ENCODE peak calls at places on chromosomes 13 and 19, in five cellular contexts. S is H1, P is A549, J is ovary, C is sigmoid colon. F is an unnamed sample.

GRCh38 chr19:55675661-55676354 is 782 bp downstream of the EPN1 start:
- DNase-seq in S (no peak), P (no peak), J (no peak), C (no peak), F (no peak)

GRCh38 chr19:53091413-53091812 is 11.8 kb downstream of the ZNF160 start:
- DNase-seq in S (peak), P (no peak), J (no peak), C (no peak), F (no peak)

GRCh38 chr19:6593651-6594416 is 2.9 kb upstream of the CD70 start:
- DNase-seq in S (no peak), P (no peak), J (no peak), C (no peak), F (no peak)

GRCh38 chr13:18998389-18998788 is 183.2 kb downstream of the TUBA3C start:
- DNase-seq in S (no peak), P (no peak), J (no peak), C (no peak), F (peak)

GRCh38 chr13:48542581-48543341 is 9.9 kb upstream of the RCBTB2 start:
- DNase-seq in S (no peak), P (no peak), J (peak), C (peak), F (no peak)

GRCh38 chr19:46892252-46893179 is 31.7 kb downstream of the ARHGAP35 start:
- DNase-seq in S (no peak), P (no peak), J (no peak), C (no peak), F (no peak)

GRCh38 chr13:43664700-43665191 is 122.0 kb downstream of the ENOX1 start:
- DNase-seq in S (no peak), P (peak), J (peak), C (peak), F (no peak)

GRCh38 chr19:45809643-45810159 is 5.4 kb downstream of the RSPH6A start:
- DNase-seq in S (no peak), P (peak), J (no peak), C (no peak), F (no peak)

GRCh38 chr19:1284293-1284978 is 1.2 kb upstream of the EFNA2 start:
- DNase-seq in S (no peak), P (no peak), J (no peak), C (no peak), F (no peak)

GRCh38 chr19:56174550-56174949 is 1.3 kb upstream of the GALP start:
- DNase-seq in S (no peak), P (peak), J (no peak), C (no peak), F (no peak)

GRCh38 chr19:55962186-55962585 is 14.6 kb downstream of the NLRP8 start:
- DNase-seq in S (no peak), P (no peak), J (no peak), C (no peak), F (no peak)

GRCh38 chr13:92621985-92622384 is 604.6 kb upstream of the GPC6 start:
- DNase-seq in S (no peak), P (no peak), J (no peak), C (no peak), F (no peak)

GRCh38 chr19:40867701-40868100 is 14.3 kb downstream of the CYP2A7 start:
- DNase-seq in S (no peak), P (no peak), J (no peak), C (no peak), F (no peak)

DNA sequence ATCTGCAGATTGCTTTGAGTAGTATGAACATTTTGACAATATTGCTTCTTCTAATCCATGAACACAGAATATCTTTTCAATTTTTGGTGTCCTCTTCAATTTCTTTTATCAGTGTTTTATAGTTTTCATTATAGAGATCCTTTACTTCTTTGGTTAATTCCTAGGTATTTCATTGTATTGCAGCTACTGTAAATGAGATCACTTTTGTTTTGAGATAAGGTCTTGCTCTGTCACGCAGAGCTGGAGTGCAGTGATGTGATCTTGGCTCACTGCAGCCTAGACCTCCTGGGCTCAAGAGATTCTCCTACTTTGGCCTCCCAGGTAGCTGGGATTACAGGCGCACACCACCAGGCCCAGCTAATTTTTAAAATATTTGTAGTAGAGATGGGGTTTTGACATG is 9.8 kb downstream of the CYP2A7 start:
- DNase-seq in S (no peak), P (no peak), J (no peak), C (no peak), F (no peak)
- TF ChIP-seq EP300 in S (no peak), P (no peak), J (no peak), C (no peak), F (no peak)

DNA sequence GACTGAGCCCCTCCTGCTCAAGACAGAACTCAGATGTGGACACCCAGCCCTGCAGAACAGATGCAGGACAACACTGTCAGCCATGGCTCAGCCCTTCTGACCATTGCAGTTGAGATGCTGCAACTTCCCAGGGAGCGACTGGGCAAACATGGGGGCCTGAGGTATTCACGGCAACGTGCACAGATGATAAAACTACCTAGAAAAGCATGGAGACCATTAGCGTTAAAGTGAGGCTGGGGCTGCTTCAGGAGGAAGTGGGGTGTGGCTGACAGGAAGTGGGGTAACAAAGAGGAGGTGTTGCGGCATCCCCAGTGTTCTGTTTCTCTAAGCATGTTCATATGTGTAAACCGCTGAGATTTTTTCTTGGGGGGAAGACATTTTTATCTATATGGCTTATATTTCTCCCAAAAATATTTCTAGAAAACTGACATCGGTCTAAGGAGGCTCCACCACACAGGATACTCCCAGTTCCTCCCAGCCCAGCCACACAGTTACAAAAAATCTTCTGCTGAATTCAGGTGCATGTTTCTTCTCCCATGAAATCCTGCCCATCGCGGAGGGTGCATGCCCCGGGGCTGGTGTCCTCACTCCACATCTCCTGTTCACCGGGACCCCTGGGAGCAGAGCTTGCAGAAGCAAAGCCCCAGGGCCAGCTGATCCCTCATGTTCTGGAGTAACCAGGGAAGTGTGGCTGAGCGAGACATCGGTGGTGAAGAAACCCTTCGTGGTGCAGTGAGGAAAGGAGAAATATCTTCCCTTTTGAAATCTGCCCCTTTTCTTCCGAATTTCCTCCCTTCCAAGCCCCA is 1.1 kb upstream of the SIGLEC9 start:
- DNase-seq in S (no peak), P (no peak), J (no peak), C (peak), F (no peak)
- TF ChIP-seq CTCF in S (no peak), P (no peak), J (no peak), C (no peak), F (no peak)

DNA sequence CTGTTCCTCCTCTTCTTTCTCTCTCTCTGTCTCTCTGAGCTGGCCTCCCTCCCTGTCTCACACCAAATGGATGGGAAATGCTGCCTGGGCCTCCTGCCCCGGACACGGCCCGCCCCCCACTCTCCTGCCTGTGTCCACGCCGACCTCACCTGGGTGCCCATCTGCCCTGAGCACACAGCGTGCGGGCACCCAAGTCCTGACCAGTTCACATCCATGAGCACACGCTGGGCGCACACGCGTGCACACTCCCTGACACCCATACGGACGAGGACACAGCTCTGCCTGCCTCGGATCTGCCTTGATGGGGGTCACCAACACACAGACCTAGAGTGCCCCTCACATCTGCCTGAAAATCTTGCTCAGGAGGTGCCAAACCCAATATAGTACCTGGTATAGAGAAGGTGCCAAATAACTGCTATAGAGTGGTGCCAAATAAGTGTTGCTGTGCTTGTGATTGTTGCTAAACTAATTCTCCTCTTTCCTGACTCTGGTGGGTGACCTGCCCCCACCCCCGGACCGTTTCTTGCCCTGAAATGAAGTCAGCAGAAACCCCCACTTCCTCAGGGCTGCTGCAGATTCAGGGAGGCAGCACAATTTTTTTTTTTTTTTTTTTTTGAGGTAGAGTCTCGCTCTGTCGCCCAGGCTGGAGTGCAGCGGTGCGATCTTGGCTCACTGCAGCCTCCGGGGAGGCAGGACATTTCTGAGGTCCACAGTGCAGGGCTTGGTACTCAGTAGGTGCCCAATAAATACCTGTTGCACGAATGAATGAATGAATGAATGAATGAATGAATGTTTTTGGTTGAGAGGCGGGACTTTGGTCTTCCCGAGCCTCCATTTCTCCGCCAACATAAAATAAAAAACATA is 4.6 kb downstream of the NFIC start:
- DNase-seq in S (no peak), P (no peak), J (no peak), C (no peak), F (no peak)
- H3K4me3 ChIP-seq in S (no peak), P (no peak), J (peak), C (peak), F (peak)

GRCh38 chr19:50174100-50174793 is 11.2 kb upstream of the IZUMO2 start:
- DNase-seq in S (no peak), P (no peak), J (no peak), C (no peak), F (no peak)

GRCh38 chr19:50181121-50181520 is 18.0 kb upstream of the IZUMO2 start:
- DNase-seq in S (no peak), P (no peak), J (no peak), C (no peak), F (no peak)

GRCh38 chr19:50175924-50176323 is 12.8 kb upstream of the IZUMO2 start:
- DNase-seq in S (no peak), P (peak), J (no peak), C (no peak), F (no peak)

GRCh38 chr19:50178320-50178719 is 15.2 kb upstream of the IZUMO2 start:
- DNase-seq in S (no peak), P (no peak), J (no peak), C (no peak), F (no peak)

DNA sequence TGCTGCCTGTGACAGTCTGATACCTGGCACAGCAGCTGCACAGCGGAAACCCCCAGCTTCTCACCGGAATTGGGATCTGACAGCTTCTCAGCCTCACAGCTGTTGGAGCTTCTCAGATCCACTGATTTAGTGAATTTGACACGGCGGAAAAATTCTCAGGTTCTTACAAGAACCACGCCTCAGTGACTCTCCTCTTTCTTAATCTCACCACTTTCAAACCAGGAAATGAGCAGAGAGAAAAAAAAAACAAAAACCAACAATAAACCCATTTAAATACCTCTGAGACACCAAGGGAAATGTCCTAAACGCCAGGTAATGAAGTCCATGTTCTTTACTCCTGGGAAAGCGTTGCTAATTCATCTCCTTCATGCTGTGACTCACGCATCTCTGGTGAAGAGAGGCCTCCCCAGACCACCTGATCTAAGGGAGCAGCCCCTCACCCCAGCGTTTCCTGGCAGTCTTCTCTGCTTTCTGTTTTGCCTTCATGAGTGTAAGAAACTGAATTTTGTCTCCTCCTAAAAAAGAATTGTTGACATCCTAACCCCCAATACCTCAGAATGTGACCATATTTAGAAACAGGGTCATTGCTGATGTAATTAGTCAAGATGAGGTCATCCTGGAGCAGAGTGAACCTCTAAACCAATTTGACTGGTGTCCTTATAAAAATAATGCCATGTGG is 15.9 kb upstream of the IZUMO2 start:
- DNase-seq in S (no peak), P (no peak), J (no peak), C (no peak), F (no peak)
- TF ChIP-seq EP300 in S (no peak), P (no peak), J (no peak), C (no peak), F (no peak)

GRCh38 chr19:10805075-10805757 is 30.8 kb downstream of the TMED1 start:
- DNase-seq in S (no peak), P (no peak), J (no peak), C (no peak), F (no peak)
- TF ChIP-seq CTCF in S (no peak), P (no peak), J (no peak), C (no peak), F (no peak)

GRCh38 chr13:73079359-73079758 is 20.6 kb downstream of the KLF5 start:
- DNase-seq in S (no peak), P (no peak), J (no peak), C (no peak), F (no peak)

GRCh38 chr13:73081256-73081915 is 22.6 kb downstream of the KLF5 start:
- DNase-seq in S (no peak), P (no peak), J (no peak), C (no peak), F (no peak)

GRCh38 chr13:73077867-73078266 is 19.1 kb downstream of the KLF5 start:
- DNase-seq in S (no peak), P (no peak), J (no peak), C (no peak), F (no peak)

GRCh38 chr13:73088332-73088935 is 29.6 kb downstream of the KLF5 start:
- DNase-seq in S (no peak), P (no peak), J (no peak), C (no peak), F (no peak)

DNA sequence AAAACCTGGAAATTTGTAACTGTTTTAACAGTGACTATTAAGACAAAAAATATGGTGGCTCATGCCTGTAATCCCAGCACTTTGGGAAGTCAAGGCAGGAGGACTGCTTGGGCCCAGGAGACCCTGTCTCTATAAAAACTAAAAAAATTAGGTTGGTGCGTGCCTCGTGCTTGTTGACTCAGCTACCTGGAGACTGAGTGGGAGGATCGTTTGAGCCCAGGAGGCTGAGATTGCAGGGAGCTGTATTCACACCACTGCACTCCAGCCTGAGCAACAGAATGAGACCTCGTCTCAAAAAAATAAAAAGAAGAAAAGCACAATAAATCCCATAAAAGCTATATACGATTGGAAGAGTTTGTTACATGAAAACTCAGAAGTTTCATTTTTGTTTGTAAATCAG is 23.7 kb downstream of the KLF5 start:
- DNase-seq in S (no peak), P (no peak), J (no peak), C (no peak), F (no peak)
- H3K4me3 ChIP-seq in S (no peak), P (no peak), J (no peak), C (no peak), F (no peak)

GRCh38 chr19:44573647-44574046 is 39.7 kb upstream of the IGSF23 start:
- DNase-seq in S (no peak), P (no peak), J (no peak), C (no peak), F (no peak)
- TF ChIP-seq EP300 in S (no peak), P (no peak), J (no peak), C (no peak), F (no peak)

DNA sequence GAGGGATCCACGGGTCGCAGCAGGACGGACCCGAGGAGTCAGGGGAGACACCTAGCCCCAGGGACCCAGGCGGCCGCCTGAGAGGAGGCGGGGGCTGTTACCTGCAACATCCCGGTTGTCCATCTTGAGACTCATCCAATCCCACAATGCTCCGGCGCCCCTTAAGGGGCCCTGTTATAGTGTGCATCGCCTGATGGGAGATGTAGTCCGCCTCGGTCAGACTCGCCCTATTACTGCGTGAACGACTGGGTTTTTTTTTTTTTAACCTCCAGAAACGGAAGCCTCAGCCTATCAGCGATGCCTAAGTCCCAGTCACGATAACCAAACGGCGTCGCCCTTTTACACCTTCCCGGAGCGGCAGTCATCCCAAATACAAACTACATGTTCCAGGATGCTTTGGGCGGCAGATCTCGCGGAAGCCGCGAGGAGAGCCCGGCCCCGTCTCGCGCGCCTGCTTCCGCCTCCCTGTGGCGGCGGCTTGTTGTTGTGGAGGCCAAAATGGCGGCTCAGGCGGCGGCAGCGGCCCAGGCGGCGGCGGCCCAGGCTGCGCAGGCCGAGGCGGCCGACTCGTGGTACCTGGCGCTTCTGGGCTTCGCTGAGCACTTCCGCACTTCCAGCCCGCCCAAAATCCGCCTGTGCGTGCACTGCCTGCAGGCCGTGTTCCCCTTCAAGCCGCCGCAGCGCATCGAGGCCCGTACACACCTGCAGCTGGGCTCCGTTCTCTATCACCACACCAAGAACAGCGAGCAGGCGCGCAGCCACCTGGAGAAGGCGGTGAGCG is at the start of the genes MAU2 and SUGP1:
- DNase-seq in S (peak), P (peak), J (peak), C (peak), F (peak)
- TF ChIP-seq CTCF in S (no peak), P (no peak), J (peak), C (no peak), F (peak)

F was measured in esophagus muscularis mucosa.